ENCODE peak calls at places on chromosome X, in four cellular contexts. Z is GM13976; Y is activated effector memory CD4-positive, alpha-beta T cell treated with Interleukin-2 at 50 U/mL for 16 hours; O is iris pigment epithelial cell. S is an unnamed sample.

GRCh38 chrX:124212622-124213021 is 119.8 kb upstream of the TEX13D start:
- DNase-seq in Z (no peak), Y (no peak), O (no peak), S (peak; percentile 79)

GRCh38 chrX:74422576-74423288 is 1.4 kb downstream of the SLC16A2 start:
- DNase-seq in Z (peak; percentile 47), Y (no peak), O (peak; percentile 71), S (no peak)

GRCh38 chrX:110022555-110023448 is 19.9 kb downstream of the TMEM164 start:
- DNase-seq in Z (no peak), Y (no peak), O (no peak), S (no peak)

GRCh38 chrX:139113682-139114081 is 402.2 kb upstream of the FGF13 start:
- DNase-seq in Z (no peak), Y (no peak), O (no peak), S (peak; percentile 65)

GRCh38 chrX:8025705-8026104 is 98.5 kb upstream of the PNPLA4 start:
- DNase-seq in Z (no peak), Y (no peak), O (no peak), S (no peak)

GRCh38 chrX:48538641-48539344 is 721 bp upstream of the TBC1D25 start:
- DNase-seq in Z (no peak), Y (no peak), O (no peak), S (no peak)

GRCh38 chrX:32116047-32116446 is 1044.2 kb upstream of the FTHL17 start:
- DNase-seq in Z (no peak), Y (no peak), O (peak; percentile 0), S (no peak)

GRCh38 chrX:136626237-136626636 is 21.7 kb upstream of the CD40LG start:
- DNase-seq in Z (no peak), Y (no peak), O (no peak), S (peak; percentile 72)

S was measured in MV-4-11.